ENCODE peak calls at places on chromosomes 2 and 18, in four cellular contexts. P is HCT116, T is HepG2, C is Panc1. Z is an unnamed sample.

GRCh38 chr2:240928476-240929363 is 22.6 kb downstream of the CROCC2 start:
- DNase-seq in P (no peak), T (no peak), C (no peak), Z (no peak)

GRCh38 chr2:133566967-133567645 is 1.2 kb downstream of the NCKAP5 start:
- DNase-seq in P (no peak), T (no peak), C (no peak), Z (no peak)

GRCh38 chr18:45275367-45276113 is 339.7 kb upstream of the SLC14A2 start:
- DNase-seq in P (peak), T (peak), C (no peak), Z (peak)

GRCh38 chr2:179129574-179130238 is 79.8 kb upstream of the CCDC141 start:
- DNase-seq in P (no peak), T (no peak), C (peak), Z (peak)

GRCh38 chr2:25411753-25412152 is 70.0 kb upstream of the DNMT3A start:
- DNase-seq in P (no peak), T (no peak), C (no peak), Z (no peak)

GRCh38 chr2:173441222-173441621 is 86.5 kb downstream of the CDCA7 start:
- DNase-seq in P (no peak), T (no peak), C (no peak), Z (no peak)

GRCh38 chr2:160241251-160242137 is 41.4 kb upstream of the ITGB6 start:
- DNase-seq in P (peak), T (no peak), C (peak), Z (no peak)

GRCh38 chr2:168849610-168850009 is 40.6 kb downstream of the SPC25 start:
- DNase-seq in P (no peak), T (peak), C (no peak), Z (peak)

GRCh38 chr2:108492364-108492763 is 41.9 kb upstream of the LIMS1 start:
- DNase-seq in P (no peak), T (peak), C (no peak), Z (no peak)

GRCh38 chr18:37322497-37323035 is 243.0 kb downstream of the CELF4 start:
- DNase-seq in P (peak), T (peak), C (no peak), Z (peak)

GRCh38 chr18:75029456-75029855 is 179.5 kb downstream of the PTGR3 start:
- DNase-seq in P (no peak), T (no peak), C (no peak), Z (no peak)

GRCh38 chr18:46761054-46761769 is 4.4 kb upstream of the ST8SIA5 start:
- DNase-seq in P (no peak), T (no peak), C (no peak), Z (no peak)

GRCh38 chr2:223914349-223914748 is 30.8 kb downstream of the WDFY1 start:
- DNase-seq in P (no peak), T (no peak), C (no peak), Z (no peak)

GRCh38 chr2:53422979-53423378 is 344.6 kb upstream of the CHAC2 start:
- DNase-seq in P (peak), T (peak), C (no peak), Z (no peak)

GRCh38 chr2:234450431-234451095 is 46.3 kb downstream of the ARL4C start:
- DNase-seq in P (no peak), T (no peak), C (no peak), Z (no peak)

GRCh38 chr2:19299522-19299921 is 58.9 kb downstream of the OSR1 start:
- DNase-seq in P (no peak), T (no peak), C (no peak), Z (no peak)

GRCh38 chr2:3778841-3779505 is 75.6 kb downstream of the DCDC2C start:
- DNase-seq in P (no peak), T (no peak), C (no peak), Z (no peak)

GRCh38 chr18:11850821-11851155 is 425 bp upstream of the CHMP1B start:
- DNase-seq in P (no peak), T (no peak), C (no peak), Z (no peak)

GRCh38 chr2:136411946-136412345 is 294.0 kb upstream of the CXCR4 start:
- DNase-seq in P (no peak), T (no peak), C (no peak), Z (no peak)

GRCh38 chr2:164565345-164565744 is 55.9 kb downstream of the GRB14 start:
- DNase-seq in P (no peak), T (no peak), C (no peak), Z (no peak)

GRCh38 chr2:111617804-111618576 is 266.0 kb downstream of the ANAPC1 start:
- DNase-seq in P (peak), T (peak), C (no peak), Z (no peak)

GRCh38 chr2:32357545-32358482 is 991 bp downstream of the BIRC6 start:
- DNase-seq in P (peak), T (peak), C (no peak), Z (peak)

GRCh38 chr2:28588231-28588725 is 92.4 kb downstream of the PLB1 start:
- DNase-seq in P (no peak), T (no peak), C (no peak), Z (no peak)

GRCh38 chr2:128362186-128362888 is 43.7 kb upstream of the HS6ST1 start:
- DNase-seq in P (no peak), T (no peak), C (no peak), Z (no peak)

GRCh38 chr2:183010112-183010511 is 28.1 kb downstream of the NCKAP1 start:
- DNase-seq in P (peak), T (no peak), C (no peak), Z (peak)

GRCh38 chr2:152084076-152084475 is 14.8 kb downstream of the CACNB4 start:
- DNase-seq in P (no peak), T (no peak), C (no peak), Z (no peak)

GRCh38 chr2:48755473-48755872 is at the start of gene LHCGR:
- DNase-seq in P (no peak), T (no peak), C (no peak), Z (no peak)

GRCh38 chr2:73063909-73064875 is 7.3 kb downstream of the SFXN5 start:
- DNase-seq in P (peak), T (no peak), C (peak), Z (peak)

GRCh38 chr2:225010804-225011203 is 31.5 kb downstream of the DOCK10 start:
- DNase-seq in P (peak), T (no peak), C (peak), Z (no peak)

GRCh38 chr2:191927319-191927867 is 80.5 kb upstream of the CAVIN2 start:
- DNase-seq in P (peak), T (no peak), C (peak), Z (peak)

GRCh38 chr2:85713836-85714235 is 19.7 kb downstream of the GNLY start:
- DNase-seq in P (no peak), T (no peak), C (no peak), Z (no peak)

GRCh38 chr2:189152476-189152875 is 27.1 kb downstream of the COL5A2 start:
- DNase-seq in P (no peak), T (no peak), C (no peak), Z (no peak)

GRCh38 chr18:42545825-42546224 is 569.7 kb downstream of the RIT2 start:
- DNase-seq in P (no peak), T (no peak), C (peak), Z (no peak)

GRCh38 chr18:42544901-42545300 is 570.6 kb downstream of the RIT2 start:
- DNase-seq in P (no peak), T (no peak), C (no peak), Z (no peak)

GRCh38 chr18:42548493-42548892 is 567.0 kb downstream of the RIT2 start:
- DNase-seq in P (no peak), T (no peak), C (no peak), Z (no peak)
- TF ChIP-seq TCF7L2 in P (no peak), T (no peak), C (no peak), Z (no peak)

GRCh38 chr2:205827809-205828208 is 145.5 kb downstream of the NRP2 start:
- DNase-seq in P (no peak), T (no peak), C (no peak), Z (no peak)
- TF ChIP-seq TCF7L2 in P (no peak), T (no peak), C (no peak), Z (no peak)

DNA sequence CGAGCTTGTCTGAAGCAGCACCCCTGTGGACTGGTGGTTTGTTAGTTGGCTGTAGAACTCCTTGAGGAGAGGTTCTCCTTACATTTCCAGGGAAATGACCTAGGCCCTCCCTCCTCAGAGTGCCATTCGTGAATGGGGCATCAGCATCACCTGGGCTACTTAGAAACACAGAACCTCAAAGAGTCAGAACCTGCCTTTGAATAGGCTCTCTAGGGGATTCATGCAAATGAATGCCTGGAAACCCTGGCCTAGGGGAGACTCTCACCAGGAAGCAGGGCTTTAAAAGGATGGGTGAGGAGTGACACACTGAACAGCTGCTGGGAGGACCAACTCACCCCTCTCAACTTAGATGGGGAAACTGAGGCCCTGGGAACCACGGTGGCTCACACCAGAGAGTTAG is 2.1 kb upstream of the MOCOS start:
- DNase-seq in P (no peak), T (no peak), C (no peak), Z (no peak)
- TF ChIP-seq TCF7L2 in P (no peak), T (no peak), C (no peak), Z (no peak)

GRCh38 chr2:12321017-12321641 is 395.6 kb upstream of the TRIB2 start:
- DNase-seq in P (no peak), T (no peak), C (no peak), Z (peak)
- TF ChIP-seq TCF7L2 in P (no peak), T (no peak), C (no peak), Z (no peak)

GRCh38 chr2:219252900-219253752 is at the start of gene TUBA4B:
- DNase-seq in P (no peak), T (no peak), C (no peak), Z (peak)
- TF ChIP-seq TCF7L2 in P (no peak), T (no peak), C (no peak), Z (no peak)

GRCh38 chr18:7414459-7414858 is 152.7 kb upstream of the PTPRM start:
- DNase-seq in P (no peak), T (no peak), C (no peak), Z (no peak)
- TF ChIP-seq TCF7L2 in P (no peak), T (no peak), C (no peak), Z (no peak)

GRCh38 chr2:63980794-63981193 is 38.4 kb downstream of the VPS54 start:
- DNase-seq in P (no peak), T (no peak), C (no peak), Z (no peak)
- TF ChIP-seq TCF7L2 in P (no peak), T (no peak), C (no peak), Z (no peak)

Z was measured in K562.